ENCODE peak calls at places on chromosomes 12 and 14, in six cellular contexts. N, U, W, O, F and C are unnamed samples.

GRCh38 chr12:104524026-104524425 is 67.3 kb downstream of the CHST11 start:
- DNase-seq in O (no peak), F (no peak), U (no peak), N (no peak), W (no peak), C (no peak)

GRCh38 chr12:60803147-60803546 is 1207.3 kb downstream of the SLC16A7 start:
- DNase-seq in F (peak), U (no peak), N (no peak), O (no peak), W (no peak), C (no peak)

GRCh38 chr12:60689137-60689536 is 1093.3 kb downstream of the SLC16A7 start:
- DNase-seq in N (no peak), U (peak), F (no peak), O (peak), W (no peak), C (peak)

GRCh38 chr14:101223561-101224162 is 320.1 kb upstream of the RTL1 start:
- DNase-seq in U (no peak), O (no peak), F (no peak), W (no peak), N (no peak), C (no peak)

GRCh38 chr12:108477055-108477880 is 37.8 kb upstream of the FICD start:
- DNase-seq in F (no peak), N (no peak), W (no peak), O (peak), U (no peak), C (no peak)

GRCh38 chr12:94731733-94732360 is 81.5 kb upstream of the TMCC3 start:
- DNase-seq in F (no peak), W (no peak), U (no peak), N (no peak), O (no peak), C (peak)

GRCh38 chr14:29548948-29549370 is 378.7 kb downstream of the PRKD1 start:
- DNase-seq in N (peak), F (peak), O (peak), W (no peak), U (peak), C (peak)

GRCh38 chr14:99158150-99158549 is 113.8 kb downstream of the BCL11B start:
- DNase-seq in N (peak), U (peak), F (no peak), O (no peak), W (no peak), C (peak)

GRCh38 chr12:103664626-103665025 is 77.6 kb downstream of the STAB2 start:
- DNase-seq in F (no peak), O (no peak), N (no peak), U (no peak), W (no peak), C (no peak)

GRCh38 chr12:114625294-114625851 is 58.6 kb downstream of the TBX3 start:
- DNase-seq in N (peak), F (peak), O (peak), U (peak), W (no peak), C (peak)

GRCh38 chr12:101781834-101782543 is 42.7 kb upstream of the SYCP3 start:
- DNase-seq in F (peak), O (no peak), N (no peak), U (no peak), W (no peak), C (no peak)

GRCh38 chr12:107670999-107671643 is 14.5 kb upstream of the PWP1 start:
- DNase-seq in W (no peak), F (peak), N (peak), U (peak), O (peak), C (peak)

GRCh38 chr12:111084605-111085004 is 164.2 kb upstream of the MYL2 start:
- DNase-seq in F (no peak), N (no peak), U (no peak), W (no peak), O (no peak), C (no peak)

GRCh38 chr12:115791331-115791730 is 486.2 kb downstream of the MED13L start:
- DNase-seq in O (no peak), W (no peak), U (no peak), N (no peak), F (no peak), C (peak)

GRCh38 chr12:58233886-58234285 is 292.5 kb downstream of the ATP23 start:
- DNase-seq in O (no peak), U (no peak), N (no peak), F (no peak), W (no peak), C (no peak)

GRCh38 chr14:34981743-34982420 is 910 bp upstream of the SRP54 start:
- DNase-seq in W (no peak), F (peak), O (peak), N (peak), U (peak), C (peak)

GRCh38 chr12:27333311-27334009 is 824 bp downstream of the BMAL2 start:
- DNase-seq in N (peak), U (peak), W (peak), F (no peak), O (peak), C (no peak)

GRCh38 chr14:29838752-29839151 is 88.9 kb downstream of the PRKD1 start:
- DNase-seq in U (no peak), F (no peak), O (no peak), W (no peak), N (no peak), C (no peak)

GRCh38 chr12:89244536-89244935 is 107.8 kb downstream of the DUSP6 start:
- DNase-seq in F (peak), O (peak), U (no peak), W (peak), N (no peak), C (peak)

GRCh38 chr12:52877242-52877641 is 27.6 kb downstream of the KRT8 start:
- DNase-seq in W (no peak), O (no peak), F (no peak), N (no peak), U (no peak), C (no peak)

GRCh38 chr14:95047754-95048153 is 109.6 kb downstream of the DICER1 start:
- DNase-seq in F (no peak), U (no peak), N (no peak), W (no peak), O (no peak), C (no peak)

GRCh38 chr14:90924618-90925345 is 108.6 kb upstream of the TTC7B start:
- DNase-seq in O (no peak), N (no peak), U (no peak), F (peak), W (no peak), C (no peak)

GRCh38 chr12:42320796-42321195 is 5.1 kb downstream of the ZCRB1 start:
- DNase-seq in N (no peak), F (no peak), U (no peak), W (no peak), O (no peak), C (no peak)

GRCh38 chr12:120006248-120006975 is 17.4 kb downstream of the BICDL1 start:
- DNase-seq in O (no peak), N (no peak), F (no peak), U (no peak), W (no peak), C (peak)

GRCh38 chr12:22860926-22861325 is 236.0 kb downstream of the ETNK1 start:
- DNase-seq in W (no peak), U (no peak), O (no peak), N (no peak), F (no peak), C (peak)

GRCh38 chr14:81164167-81164774 is 56.5 kb downstream of the GTF2A1 start:
- DNase-seq in W (peak), F (peak), N (peak), U (peak), O (peak), C (peak)

GRCh38 chr12:14774944-14775651 is 28.2 kb downstream of the WBP11 start:
- DNase-seq in O (peak), W (peak), F (peak), U (peak), N (peak), C (peak)

GRCh38 chr12:124716208-124717141 is 147.2 kb downstream of the SCARB1 start:
- DNase-seq in N (no peak), O (peak), W (peak), F (no peak), U (no peak), C (no peak)

GRCh38 chr14:92613008-92613658 is 99.6 kb downstream of the RIN3 start:
- DNase-seq in U (no peak), F (no peak), W (no peak), O (peak), N (peak), C (peak)

GRCh38 chr12:123150804-123151678 is at the start of gene PITPNM2:
- DNase-seq in W (no peak), O (peak), N (peak), U (peak), F (peak), C (peak)

GRCh38 chr12:99092100-99092851 is 447.2 kb downstream of the APAF1 start:
- DNase-seq in N (no peak), F (no peak), O (no peak), U (no peak), W (no peak), C (peak)

GRCh38 chr12:74235342-74235741 is 302.3 kb upstream of the ATXN7L3B start:
- DNase-seq in F (no peak), U (no peak), N (no peak), W (no peak), O (no peak), C (no peak)

GRCh38 chr14:65026526-65026925 is 39.8 kb downstream of the FNTB start:
- DNase-seq in N (no peak), F (no peak), U (no peak), W (no peak), O (no peak), C (no peak)

GRCh38 chr14:24924544-24924943 is 125.4 kb downstream of the STXBP6 start:
- DNase-seq in N (no peak), O (no peak), U (no peak), W (no peak), F (no peak), C (no peak)

GRCh38 chr14:72621387-72622065 is 272.4 kb downstream of the DPF3 start:
- DNase-seq in F (no peak), U (no peak), N (peak), W (no peak), O (no peak), C (no peak)

GRCh38 chr12:124774462-124775167 is 89.0 kb downstream of the SCARB1 start:
- DNase-seq in W (peak), F (peak), N (no peak), U (no peak), O (peak), C (peak)

GRCh38 chr14:22798528-22798927 is 16.7 kb downstream of the SLC7A7 start:
- DNase-seq in F (no peak), U (no peak), W (no peak), O (no peak), N (no peak), C (no peak)

GRCh38 chr12:34295366-34296142 is 273.3 kb downstream of the ALG10 start:
- DNase-seq in O (no peak), F (no peak), N (no peak), W (peak), U (no peak), C (no peak)

GRCh38 chr12:58314610-58315009 is 373.2 kb downstream of the ATP23 start:
- DNase-seq in U (no peak), O (no peak), W (no peak), F (peak), N (no peak), C (no peak)

GRCh38 chr12:99455350-99456037 is 192.1 kb upstream of the GARIN6 start:
- DNase-seq in U (peak), N (no peak), W (no peak), F (no peak), O (no peak), C (peak)